ENCODE peak calls at places on chromosomes 16 and 17, in four cellular contexts. Z is sigmoid colon, G is HFF-Myc, R is progenitor cell of endocrine pancreas. Y is an unnamed sample.

GRCh38 chr17:81365601-81366585 is 29.4 kb upstream of the BAHCC1 start:
- DNase-seq in Z (peak), G (no peak), R (no peak), Y (no peak)

GRCh38 chr17:19508327-19508867 is 25.3 kb upstream of the SLC47A1 start:
- DNase-seq in Z (peak), G (no peak), R (peak), Y (no peak)

GRCh38 chr16:56960681-56961281 is 969 bp upstream of the CETP start:
- DNase-seq in Z (no peak), G (no peak), R (no peak), Y (no peak)

GRCh38 chr16:71249399-71249798 is 18.9 kb upstream of the HYDIN start:
- DNase-seq in Z (no peak), G (no peak), R (no peak), Y (no peak)

GRCh38 chr17:29588017-29588557 is 1.4 kb downstream of the GIT1 start:
- DNase-seq in Z (no peak), G (no peak), R (no peak), Y (no peak)

GRCh38 chr16:3494574-3494973 is 715 bp downstream of the C16orf90 start:
- DNase-seq in Z (no peak), G (no peak), R (no peak), Y (no peak)

GRCh38 chr16:87684106-87684677 is 81.6 kb downstream of the KLHDC4 start:
- DNase-seq in Z (no peak), G (no peak), R (no peak), Y (no peak)

GRCh38 chr16:55561319-55561848 is 5.1 kb upstream of the CAPNS2 start:
- DNase-seq in Z (no peak), G (no peak), R (no peak), Y (no peak)

GRCh38 chr16:57624806-57625500 is 3.5 kb upstream of the ADGRG1 start:
- DNase-seq in Z (no peak), G (no peak), R (no peak), Y (no peak)

GRCh38 chr17:28549274-28550132 is 2.9 kb downstream of the UNC119 start:
- DNase-seq in Z (no peak), G (no peak), R (no peak), Y (no peak)

GRCh38 chr16:54446639-54447038 is 160.1 kb upstream of the IRX3 start:
- DNase-seq in Z (no peak), G (no peak), R (no peak), Y (peak)

GRCh38 chr16:58272855-58273254 is 22.0 kb downstream of the PRSS54 start:
- DNase-seq in Z (no peak), G (no peak), R (no peak), Y (no peak)

GRCh38 chr16:12096162-12096781 is 119.7 kb downstream of the SNX29 start:
- DNase-seq in Z (no peak), G (no peak), R (no peak), Y (no peak)

GRCh38 chr16:12096828-12097522 is 120.4 kb downstream of the SNX29 start:
- DNase-seq in Z (no peak), G (no peak), R (no peak), Y (no peak)

GRCh38 chr16:12094537-12095265 is 118.2 kb downstream of the SNX29 start:
- DNase-seq in Z (no peak), G (no peak), R (no peak), Y (no peak)

GRCh38 chr16:12093902-12094301 is 117.4 kb downstream of the SNX29 start:
- DNase-seq in Z (no peak), G (no peak), R (no peak), Y (no peak)

GRCh38 chr16:12095275-12096161 is 119.0 kb downstream of the SNX29 start:
- DNase-seq in Z (peak), G (no peak), R (peak), Y (no peak)
- TF ChIP-seq CTCF in Z (peak), G (peak), R (peak), Y (peak)

DNA sequence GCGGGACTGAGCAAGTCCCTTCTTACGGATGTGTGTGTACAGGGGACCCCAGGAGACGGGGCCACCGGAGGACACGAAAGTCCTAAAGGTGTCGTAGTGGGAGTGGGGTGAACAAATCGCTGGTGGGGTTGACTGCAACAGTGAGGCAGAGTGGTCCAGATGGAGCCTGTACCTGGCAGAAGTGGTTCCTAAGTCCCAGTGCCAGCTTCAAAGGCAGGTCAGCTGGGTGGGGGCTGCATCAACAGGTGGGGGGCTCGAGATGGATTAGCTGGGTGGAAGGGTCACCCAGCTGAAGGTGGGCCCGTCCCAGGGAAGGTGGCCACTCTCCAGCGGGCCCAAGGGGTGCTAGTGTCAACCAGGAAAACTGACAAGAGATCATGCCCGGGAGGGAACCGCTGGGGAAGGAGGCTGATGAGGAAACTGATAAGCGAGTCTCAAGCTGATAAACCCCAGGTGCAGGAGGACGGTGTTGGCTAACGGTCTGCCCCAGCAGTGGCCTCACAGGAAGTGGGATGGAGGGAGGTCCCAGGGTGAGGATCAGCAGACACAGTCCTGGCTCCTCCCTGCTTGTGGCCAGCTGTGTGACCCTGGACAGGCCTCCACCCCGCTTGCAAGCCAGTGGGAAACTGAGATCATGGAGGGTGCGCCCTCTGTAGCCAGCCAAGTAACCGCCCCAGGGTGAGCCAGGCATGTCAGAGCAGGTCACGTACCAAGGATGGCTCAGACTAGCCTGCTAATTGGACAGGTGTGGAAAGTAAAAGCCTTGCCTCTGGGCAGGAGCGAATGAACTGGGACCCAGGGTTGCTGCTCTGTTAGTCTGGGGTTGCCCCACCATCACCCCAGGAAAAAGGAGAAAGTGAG is 1.0 kb downstream of the ORAI3 start:
- DNase-seq in Z (peak), G (peak), R (no peak), Y (peak)
- TF ChIP-seq CTCF in Z (no peak), G (no peak), R (no peak), Y (peak)

GRCh38 chr17:76781056-76781982 is 43.4 kb downstream of the MFSD11 start:
- DNase-seq in Z (no peak), G (no peak), R (no peak), Y (no peak)
- TF ChIP-seq CTCF in Z (no peak), G (no peak), R (no peak), Y (no peak)

GRCh38 chr16:67910162-67910561 is 17.1 kb downstream of the PSKH1 start:
- DNase-seq in Z (no peak), G (peak), R (no peak), Y (peak)
- TF ChIP-seq CTCF in Z (no peak), G (no peak), R (no peak), Y (no peak)

Y was measured in AG09319.